ENCODE peak calls at places on chromosomes 1 and 21, in ten cellular contexts. G is activated T-cell treated with anti-CD3 and anti-CD28 coated beads for 1 hour; L is stromal cell of bone marrow; N is foreskin keratinocyte; Y is activated naive CD8-positive, alpha-beta T cell treated with anti-CD3 and anti-CD28 coated beads for 36 hours; P is RWPE1; X is left ventricle myocardium inferior; J is GM04504; U is amniotic stem cell; A is G401. E is an unnamed sample.
A peak's percentile ranks its signal among the peaks of the same experiment; 100 is the strongest.

GRCh38 chr1:181556606-181557005 is 73.3 kb downstream of the CACNA1E start:
- DNase-seq in G (no peak), L (no peak), N (no peak), Y (no peak), P (no peak), X (no peak), J (no peak), U (no peak), A (no peak), E (no peak)

GRCh38 chr1:3470650-3471355 is 16.3 kb downstream of the ARHGEF16 start:
- DNase-seq in G (no peak), L (no peak), N (no peak), Y (no peak), P (no peak), X (no peak), J (no peak), U (no peak), A (no peak), E (no peak)

GRCh38 chr1:150476754-150477153 is 10.5 kb upstream of the TARS2 start:
- DNase-seq in G (no peak), L (no peak), N (no peak), Y (no peak), P (no peak), X (no peak), J (no peak), U (no peak), A (no peak), E (no peak)

GRCh38 chr1:184562801-184563200 is 176.0 kb downstream of the C1orf21 start:
- DNase-seq in G (no peak), L (no peak), N (no peak), Y (no peak), P (no peak), X (no peak), J (no peak), U (no peak), A (no peak), E (no peak)

GRCh38 chr1:247210062-247210385 is 38.2 kb upstream of the ZNF124 start:
- DNase-seq in G (no peak), L (no peak), N (peak; percentile 21), Y (no peak), P (no peak), X (no peak), J (no peak), U (no peak), A (peak; percentile 20), E (no peak)

GRCh38 chr21:46613391-46613790 is 8.5 kb upstream of the S100B start:
- DNase-seq in G (no peak), L (no peak), N (no peak), Y (no peak), P (no peak), X (no peak), J (no peak), U (no peak), A (no peak), E (no peak)

GRCh38 chr1:109498161-109498801 is 4.4 kb downstream of the CYB561D1 start:
- DNase-seq in G (no peak), L (no peak), N (no peak), Y (peak; percentile 40), P (no peak), X (no peak), J (no peak), U (no peak), A (peak; percentile 75), E (peak; percentile 48)

GRCh38 chr1:150961756-150962155 is 12.9 kb downstream of the CERS2 start:
- DNase-seq in G (no peak), L (no peak), N (no peak), Y (no peak), P (no peak), X (no peak), J (no peak), U (no peak), A (no peak), E (no peak)

GRCh38 chr21:46117586-46118304 is 19.8 kb downstream of the COL6A2 start:
- DNase-seq in G (no peak), L (no peak), N (no peak), Y (no peak), P (no peak), X (peak; percentile 9), J (no peak), U (no peak), A (no peak), E (no peak)

GRCh38 chr1:107493111-107493716 is 352.4 kb downstream of the NTNG1 start:
- DNase-seq in G (no peak), L (no peak), N (no peak), Y (no peak), P (no peak), X (no peak), J (no peak), U (no peak), A (no peak), E (no peak)

GRCh38 chr1:212161231-212161781 is 123.9 kb upstream of the PPP2R5A start:
- DNase-seq in G (no peak), L (peak; percentile 69), N (peak; percentile 88), Y (no peak), P (peak; percentile 42), X (no peak), J (peak; percentile 47), U (no peak), A (no peak), E (peak; percentile 24)

GRCh38 chr1:61808968-61809367 is 66.7 kb downstream of the PATJ start:
- DNase-seq in G (no peak), L (peak; percentile 13), N (peak; percentile 1), Y (no peak), P (no peak), X (no peak), J (no peak), U (no peak), A (no peak), E (peak; percentile 18)

GRCh38 chr1:70685300-70686286 is 274.5 kb downstream of the CTH start:
- DNase-seq in G (no peak), L (peak; percentile 47), N (peak; percentile 38), Y (peak; percentile 41), P (peak; percentile 22), X (peak; percentile 29), J (peak; percentile 46), U (no peak), A (peak; percentile 13), E (peak; percentile 64)

GRCh38 chr1:15945011-15945831 is 30.7 kb downstream of the ZBTB17 start:
- DNase-seq in G (no peak), L (no peak), N (no peak), Y (no peak), P (no peak), X (no peak), J (no peak), U (no peak), A (no peak), E (no peak)

GRCh38 chr1:6450943-6451373 is 15.0 kb downstream of the TNFRSF25 start:
- DNase-seq in G (no peak), L (no peak), N (no peak), Y (no peak), P (no peak), X (no peak), J (no peak), U (no peak), A (no peak), E (no peak)

GRCh38 chr21:44360174-44360573 is 6.8 kb downstream of the TRPM2 start:
- DNase-seq in G (no peak), L (no peak), N (no peak), Y (no peak), P (no peak), X (no peak), J (no peak), U (no peak), A (no peak), E (no peak)

GRCh38 chr1:11851171-11851570 is 3.6 kb upstream of the NPPA start:
- DNase-seq in G (no peak), L (no peak), N (no peak), Y (no peak), P (no peak), X (no peak), J (no peak), U (no peak), A (no peak), E (no peak)

GRCh38 chr21:45809421-45809820 is 165.9 kb downstream of the PCBP3 start:
- DNase-seq in G (no peak), L (no peak), N (no peak), Y (no peak), P (no peak), X (no peak), J (no peak), U (no peak), A (no peak), E (no peak)

GRCh38 chr1:161956097-161956496 is 67.6 kb downstream of the OLFML2B start:
- DNase-seq in G (no peak), L (peak; percentile 83), N (no peak), Y (no peak), P (no peak), X (no peak), J (peak; percentile 90), U (peak; percentile 62), A (no peak), E (no peak)

GRCh38 chr1:246324711-246325110 is 182.4 kb downstream of the SMYD3 start:
- DNase-seq in G (no peak), L (no peak), N (peak; percentile 76), Y (no peak), P (peak; percentile 85), X (no peak), J (no peak), U (no peak), A (no peak), E (no peak)

GRCh38 chr21:14684071-14684470 is 138.0 kb upstream of the SAMSN1 start:
- DNase-seq in G (no peak), L (no peak), N (no peak), Y (no peak), P (no peak), X (no peak), J (no peak), U (no peak), A (no peak), E (no peak)

GRCh38 chr21:26130249-26130896 is 40.2 kb downstream of the APP start:
- DNase-seq in G (no peak), L (no peak), N (peak; percentile 76), Y (no peak), P (peak; percentile 38), X (no peak), J (no peak), U (peak; percentile 12), A (no peak), E (no peak)

GRCh38 chr1:53587252-53587992 is 128.2 kb downstream of the DMRTB1 start:
- DNase-seq in G (no peak), L (no peak), N (no peak), Y (no peak), P (no peak), X (no peak), J (no peak), U (no peak), A (no peak), E (no peak)

GRCh38 chr1:212450331-212450881 is 17.7 kb downstream of the NENF start:
- DNase-seq in G (no peak), L (no peak), N (no peak), Y (no peak), P (no peak), X (no peak), J (no peak), U (no peak), A (peak; percentile 41), E (no peak)

GRCh38 chr1:205585835-205586785 is 45.7 kb downstream of the ELK4 start:
- DNase-seq in G (no peak), L (no peak), N (no peak), Y (no peak), P (no peak), X (no peak), J (no peak), U (no peak), A (no peak), E (no peak)

GRCh38 chr1:114315601-114316000 is 161.9 kb upstream of the SYT6 start:
- DNase-seq in G (no peak), L (peak; percentile 43), N (no peak), Y (no peak), P (no peak), X (no peak), J (no peak), U (no peak), A (no peak), E (no peak)

GRCh38 chr1:40204855-40205254 is 42.9 kb upstream of the TMCO2 start:
- DNase-seq in G (no peak), L (no peak), N (no peak), Y (no peak), P (no peak), X (no peak), J (no peak), U (no peak), A (no peak), E (no peak)

GRCh38 chr1:95035536-95035935 is 37.2 kb downstream of the ALG14 start:
- DNase-seq in G (no peak), L (peak; percentile 81), N (peak; percentile 84), Y (no peak), P (no peak), X (no peak), J (peak; percentile 67), U (peak; percentile 61), A (no peak), E (no peak)

E was measured in endothelial cell of umbilical vein.